ENCODE peak calls at places on chromosome 21, in five cellular contexts. I is GM12878, B is K562, Q is HCT116, W is HepG2. P is an unnamed sample. For H3K4me1, the result is how much of the 10 kb centered on the place peaks cover.

GRCh38 chr21:34836933-34837505 is 168.2 kb downstream of the CLIC6 start:
- DNase-seq in I (no peak), B (no peak), Q (no peak), W (no peak), P (no peak)

GRCh38 chr21:27201197-27201596 is 234.3 kb upstream of the ADAMTS5 start:
- DNase-seq in I (no peak), B (no peak), Q (no peak), W (no peak), P (no peak)

GRCh38 chr21:31517664-31518402 is 141.7 kb upstream of the SOD1 start:
- DNase-seq in I (no peak), B (no peak), Q (no peak), W (no peak), P (no peak)

GRCh38 chr21:40272037-40272436 is 404.8 kb downstream of the PCP4 start:
- DNase-seq in I (no peak), B (no peak), Q (no peak), W (no peak), P (no peak)

GRCh38 chr21:45352621-45353125 is 52.3 kb upstream of the COL18A1 start:
- DNase-seq in I (no peak), B (no peak), Q (no peak), W (no peak), P (no peak)

GRCh38 chr21:38899277-38899947 is 93.7 kb downstream of the ETS2 start:
- DNase-seq in I (no peak), B (no peak), Q (no peak), W (no peak), P (no peak)

GRCh38 chr21:39712976-39713375 is 32.0 kb upstream of the IGSF5 start:
- DNase-seq in I (no peak), B (no peak), Q (no peak), W (peak), P (no peak)

GRCh38 chr21:39612233-39613028 is at the start of gene B3GALT5:
- DNase-seq in I (no peak), B (no peak), Q (peak), W (no peak), P (no peak)

GRCh38 chr21:36859744-36860501 is 106.5 kb downstream of the HLCS start:
- DNase-seq in I (no peak), B (peak), Q (no peak), W (peak), P (peak)

GRCh38 chr21:33673473-33673872 is 31.2 kb downstream of the ITSN1 start:
- DNase-seq in I (no peak), B (no peak), Q (no peak), W (no peak), P (no peak)

GRCh38 chr21:45529785-45530422 is 12.3 kb downstream of the SLC19A1 start:
- DNase-seq in I (no peak), B (no peak), Q (no peak), W (no peak), P (no peak)

GRCh38 chr21:41786521-41786987 is 19.7 kb upstream of the RIPK4 start:
- DNase-seq in I (no peak), B (no peak), Q (no peak), W (no peak), P (no peak)

GRCh38 chr21:41781047-41781405 is 14.2 kb upstream of the RIPK4 start:
- DNase-seq in I (no peak), B (no peak), Q (no peak), W (no peak), P (no peak)

GRCh38 chr21:41784456-41785102 is 17.7 kb upstream of the RIPK4 start:
- DNase-seq in I (no peak), B (no peak), Q (no peak), W (no peak), P (no peak)

GRCh38 chr21:41780337-41781046 is 13.6 kb upstream of the RIPK4 start:
- DNase-seq in I (no peak), B (no peak), Q (no peak), W (no peak), P (no peak)

GRCh38 chr21:41783476-41784150 is 16.8 kb upstream of the RIPK4 start:
- DNase-seq in I (no peak), B (peak), Q (peak), W (no peak), P (no peak)
- TF ChIP-seq SIN3A in I (no peak), B (no peak), Q (peak), W (no peak), P (peak)

GRCh38 chr21:43933146-43933673 is 68.2 kb downstream of the AGPAT3 start:
- DNase-seq in I (no peak), B (no peak), Q (no peak), W (no peak), P (no peak)

GRCh38 chr21:43934116-43934515 is 69.1 kb downstream of the AGPAT3 start:
- DNase-seq in I (no peak), B (no peak), Q (no peak), W (no peak), P (no peak)

GRCh38 chr21:43934716-43935705 is 70.0 kb downstream of the AGPAT3 start:
- DNase-seq in I (no peak), B (no peak), Q (no peak), W (no peak), P (no peak)

GRCh38 chr21:43932005-43932404 is 67.0 kb downstream of the AGPAT3 start:
- DNase-seq in I (no peak), B (no peak), Q (no peak), W (no peak), P (no peak)

DNA sequence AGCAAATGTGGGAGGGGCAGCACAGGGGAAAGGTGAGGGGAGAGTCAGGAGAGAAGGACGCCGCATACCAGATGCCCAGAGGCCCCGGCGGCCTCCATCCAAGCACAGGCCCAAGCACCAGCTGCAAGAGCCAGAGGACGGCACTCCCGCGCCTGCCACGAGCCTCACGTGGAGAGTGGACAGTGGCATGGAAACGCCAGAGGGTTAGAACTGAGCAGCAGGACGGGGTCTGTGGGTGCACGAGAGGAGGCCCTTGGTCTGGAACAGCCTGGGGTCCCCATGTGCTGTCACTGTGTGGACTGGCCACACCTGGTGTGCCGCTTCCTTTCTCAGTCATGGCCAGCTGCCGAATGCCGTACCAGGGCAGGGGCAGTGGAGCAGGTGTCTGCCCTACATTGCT is 68.7 kb downstream of the AGPAT3 start:
- DNase-seq in I (no peak), B (no peak), Q (no peak), W (no peak), P (no peak)
- H3K4me1 ChIP-seq in I (under half), B (under half), Q (under half), W (under half), P (under half)

GRCh38 chr21:29189358-29189757 is 58.9 kb downstream of the MAP3K7CL start:
- DNase-seq in I (no peak), B (no peak), Q (no peak), W (no peak), P (no peak)

GRCh38 chr21:29185172-29185571 is 54.7 kb downstream of the MAP3K7CL start:
- DNase-seq in I (no peak), B (no peak), Q (no peak), W (no peak), P (no peak)

GRCh38 chr21:29185633-29186032 is 55.2 kb downstream of the MAP3K7CL start:
- DNase-seq in I (no peak), B (no peak), Q (no peak), W (no peak), P (no peak)

GRCh38 chr21:29186246-29186645 is 55.8 kb downstream of the MAP3K7CL start:
- DNase-seq in I (no peak), B (no peak), Q (no peak), W (no peak), P (no peak)

DNA sequence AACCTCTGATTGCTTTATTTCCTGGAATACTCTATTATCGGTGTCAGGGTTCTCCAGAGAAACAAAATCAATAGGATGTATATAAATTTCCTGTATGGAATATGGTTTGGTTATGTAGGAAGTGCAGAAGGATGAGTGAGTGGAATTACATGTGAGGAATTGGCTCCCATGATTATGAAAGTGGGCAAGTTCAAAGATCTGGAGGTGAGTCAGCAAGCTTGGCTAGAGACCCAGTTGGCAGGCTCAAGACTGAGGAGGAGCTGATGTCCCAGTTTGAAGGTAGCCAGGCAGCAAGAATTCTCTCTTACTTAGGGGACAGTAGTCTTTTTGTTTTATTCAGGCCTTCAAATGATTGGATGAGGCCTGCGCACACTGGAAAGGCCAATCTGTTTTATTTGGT is 57.5 kb downstream of the MAP3K7CL start:
- DNase-seq in I (no peak), B (no peak), Q (peak), W (peak), P (no peak)
- TF ChIP-seq POLR2AphosphoS5 in I (no peak), B (no peak), Q (no peak), W (no peak), P (no peak)

GRCh38 chr21:16324630-16325029 is 594.8 kb downstream of the USP25 start:
- DNase-seq in I (no peak), B (no peak), Q (no peak), W (no peak), P (no peak)

DNA sequence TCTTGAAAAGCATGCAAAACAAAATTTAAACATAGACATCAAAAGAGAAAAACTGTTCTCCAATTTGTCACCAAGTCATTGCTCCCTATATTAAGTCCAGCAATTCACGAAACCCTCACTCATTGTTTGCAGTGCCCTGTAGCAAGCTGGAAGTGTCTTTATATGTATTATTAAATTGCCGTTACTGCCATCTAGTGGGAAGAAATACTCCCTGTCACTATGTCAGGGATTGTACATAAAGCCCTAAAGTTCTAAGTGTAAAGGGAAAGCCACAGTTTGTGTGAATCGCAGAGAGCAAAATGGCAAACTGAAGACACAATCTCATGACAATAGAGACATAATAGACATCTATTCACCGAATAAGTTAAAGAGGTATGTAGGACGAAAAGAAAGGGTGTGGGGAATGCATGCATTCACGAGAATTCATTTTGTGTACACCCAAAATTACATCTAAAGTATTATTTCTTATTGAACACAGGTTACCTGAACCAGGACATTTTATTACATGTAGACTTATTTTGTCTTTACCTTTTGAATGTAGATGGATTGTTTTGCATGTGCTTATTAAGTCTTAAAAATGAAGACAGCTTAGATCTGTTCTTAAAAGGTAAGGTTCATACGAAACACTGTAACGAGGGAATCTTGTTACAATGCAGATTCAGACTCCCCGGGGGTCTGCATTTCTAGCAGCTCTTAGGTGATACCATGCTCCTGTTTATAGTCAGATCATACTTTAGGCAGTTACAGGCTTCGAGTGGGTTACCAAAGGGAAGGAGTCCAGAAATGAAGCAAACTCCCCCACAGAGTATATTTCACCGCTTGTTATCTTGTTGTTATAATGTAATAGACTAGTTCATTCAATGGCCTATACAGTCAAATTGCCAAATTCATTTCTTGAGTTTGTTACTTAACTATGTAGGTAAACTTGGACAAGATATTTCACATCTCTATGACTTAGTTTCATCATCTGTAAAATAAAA is 600.8 kb downstream of the USP25 start:
- DNase-seq in I (no peak), B (peak), Q (peak), W (peak), P (peak)
- TF ChIP-seq SIN3A in I (no peak), B (no peak), Q (no peak), W (no peak), P (no peak)

DNA sequence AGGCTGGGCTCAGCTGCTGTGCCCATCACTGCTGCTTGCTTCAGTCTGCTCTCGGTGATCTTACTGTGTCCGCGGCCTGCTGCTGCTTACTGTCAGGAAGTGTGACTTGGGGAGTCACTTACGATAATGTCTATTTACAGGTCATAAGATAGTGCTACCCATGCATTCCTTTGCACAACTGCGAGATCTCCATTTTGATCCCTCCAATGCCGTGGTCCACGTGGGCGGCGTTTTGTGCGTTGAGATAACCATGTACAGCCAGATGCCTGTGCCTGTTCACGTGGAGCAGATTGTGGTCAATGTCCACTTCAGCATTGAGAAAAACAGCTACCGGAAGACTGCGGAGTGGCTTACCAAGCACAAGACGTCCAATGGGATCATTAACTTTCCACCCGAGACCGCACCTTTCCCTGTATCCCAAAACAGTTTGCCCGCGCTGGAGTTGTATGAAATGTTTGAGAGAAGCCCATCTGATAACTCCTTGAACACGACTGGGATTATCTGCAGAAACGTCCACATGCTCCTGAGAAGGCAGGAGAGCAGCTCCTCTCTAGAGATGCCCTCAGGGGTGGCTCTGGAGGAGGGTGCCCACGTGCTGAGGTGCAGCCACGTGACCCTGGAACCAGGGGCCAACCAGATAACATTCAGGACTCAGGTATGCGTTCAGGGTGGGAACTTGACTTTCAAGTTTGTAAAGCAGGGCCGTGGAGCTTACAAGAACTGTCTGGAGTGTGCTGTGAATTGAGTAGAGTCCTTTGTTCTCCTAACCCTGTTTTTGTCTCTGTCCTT is 24.4 kb upstream of the PWP2 start:
- DNase-seq in I (no peak), B (no peak), Q (no peak), W (no peak), P (no peak)
- H3K4me1 ChIP-seq in I (under half), B (under half), Q (under half), W (under half), P (under half)

GRCh38 chr21:42347601-42348327 is 3.0 kb downstream of the TFF2 start:
- DNase-seq in I (no peak), B (no peak), Q (no peak), W (no peak), P (no peak)
- TF ChIP-seq POLR2AphosphoS5 in I (no peak), B (no peak), Q (no peak), W (no peak), P (no peak)

GRCh38 chr21:25240974-25241373 is 366.3 kb downstream of the MRPL39 start:
- DNase-seq in I (no peak), B (no peak), Q (no peak), W (no peak), P (no peak)

GRCh38 chr21:25234857-25235801 is 372.2 kb downstream of the MRPL39 start:
- DNase-seq in I (no peak), B (no peak), Q (no peak), W (no peak), P (no peak)
- TF ChIP-seq SIN3A in I (no peak), B (no peak), Q (no peak), W (no peak), P (no peak)

GRCh38 chr21:44304041-44304738 is 4.3 kb downstream of the PFKL start:
- DNase-seq in I (no peak), B (no peak), Q (no peak), W (no peak), P (no peak)
- H3K4me1 ChIP-seq in I (under half), B (under half), Q (under half), W (under half), P (under half)

P was measured in Panc1.